ENCODE peak calls at places on chromosomes 4 and X, in six cellular contexts. R is lower leg skin; D is spleen; C is GM12865; W is adrenal gland; M is CD8-positive, alpha-beta memory T cell. B is an unnamed sample.

GRCh38 chr4:139175647-139176298 is 1.2 kb downstream of the ELF2 start:
- DNase-seq in R (no peak), D (no peak), C (no peak), W (no peak), M (peak), B (no peak)

GRCh38 chr4:108335081-108335480 is 166.3 kb upstream of the LEF1 start:
- DNase-seq in R (no peak), D (no peak), C (no peak), W (no peak), M (no peak), B (no peak)

GRCh38 chr4:117467404-117467803 is 382.0 kb upstream of the TRAM1L1 start:
- DNase-seq in R (no peak), D (no peak), C (no peak), W (no peak), M (no peak), B (no peak)

GRCh38 chr4:150176559-150176958 is 98.3 kb downstream of the DCLK2 start:
- DNase-seq in R (no peak), D (no peak), C (no peak), W (no peak), M (no peak), B (no peak)

GRCh38 chr4:138681000-138681604 is 334.5 kb upstream of the NOCT start:
- DNase-seq in R (peak), D (peak), C (peak), W (peak), M (peak), B (peak)

GRCh38 chr4:163681208-163681821 is 186.8 kb downstream of the TMA16 start:
- DNase-seq in R (no peak), D (no peak), C (peak), W (peak), M (peak), B (peak)

GRCh38 chr4:127479031-127479622 is 153.6 kb upstream of the INTU start:
- DNase-seq in R (no peak), D (no peak), C (peak), W (no peak), M (no peak), B (no peak)

GRCh38 chr4:24666316-24666715 is 82.0 kb upstream of the DHX15 start:
- DNase-seq in R (peak), D (no peak), C (no peak), W (no peak), M (no peak), B (no peak)

GRCh38 chr4:9762823-9763475 is 18.5 kb upstream of the DRD5 start:
- DNase-seq in R (no peak), D (no peak), C (peak), W (peak), M (peak), B (no peak)

GRCh38 chrX:47543496-47543895 is 17.5 kb upstream of the ARAF start:
- DNase-seq in R (no peak), D (no peak), C (no peak), W (no peak), M (no peak), B (no peak)

GRCh38 chr4:108210989-108211725 is 42.4 kb upstream of the LEF1 start:
- DNase-seq in R (no peak), D (no peak), C (no peak), W (no peak), M (no peak), B (no peak)

GRCh38 chrX:122517781-122518180 is 666.3 kb upstream of the GRIA3 start:
- DNase-seq in R (no peak), D (no peak), C (no peak), W (no peak), M (no peak), B (no peak)

GRCh38 chrX:36609653-36610585 is 398.2 kb upstream of the FAM47C start:
- DNase-seq in R (no peak), D (no peak), C (no peak), W (no peak), M (no peak), B (no peak)

GRCh38 chr4:7852568-7853185 is 87.0 kb downstream of the AFAP1 start:
- DNase-seq in R (no peak), D (no peak), C (peak), W (no peak), M (no peak), B (no peak)

GRCh38 chr4:8310306-8310705 is 40.8 kb downstream of the HTRA3 start:
- DNase-seq in R (peak), D (peak), C (no peak), W (no peak), M (no peak), B (no peak)

GRCh38 chrX:39894626-39895025 is 203.1 kb downstream of the BCOR start:
- DNase-seq in R (no peak), D (no peak), C (no peak), W (no peak), M (no peak), B (no peak)

GRCh38 chr4:20512053-20512810 is 188.0 kb upstream of the PACRGL start:
- DNase-seq in R (no peak), D (no peak), C (no peak), W (no peak), M (no peak), B (no peak)

GRCh38 chr4:180550106-180550505 is 1693.1 kb upstream of the TENM3 start:
- DNase-seq in R (no peak), D (no peak), C (no peak), W (no peak), M (no peak), B (no peak)

GRCh38 chr4:124206779-124207605 is 505.5 kb downstream of the ANKRD50 start:
- DNase-seq in R (no peak), D (no peak), C (no peak), W (no peak), M (no peak), B (no peak)

GRCh38 chr4:113636438-113636818 is 125.1 kb downstream of the CAMK2D start:
- DNase-seq in R (no peak), D (no peak), C (peak), W (no peak), M (peak), B (no peak)

GRCh38 chr4:138891610-138892009 is 124.0 kb upstream of the NOCT start:
- DNase-seq in R (no peak), D (no peak), C (no peak), W (no peak), M (no peak), B (no peak)

GRCh38 chr4:136329042-136329662 is 1203.1 kb downstream of the PCDH18 start:
- DNase-seq in R (no peak), D (no peak), C (no peak), W (no peak), M (no peak), B (no peak)

GRCh38 chr4:5900844-5901243 is 8.0 kb upstream of the CRMP1 start:
- DNase-seq in R (peak), D (no peak), C (no peak), W (no peak), M (no peak), B (no peak)

GRCh38 chrX:3518870-3519269 is 172.4 kb upstream of the MXRA5 start:
- DNase-seq in R (no peak), D (no peak), C (no peak), W (peak), M (no peak), B (no peak)

GRCh38 chrX:12292996-12293765 is 154.9 kb downstream of the FRMPD4 start:
- DNase-seq in R (no peak), D (no peak), C (no peak), W (no peak), M (no peak), B (no peak)

GRCh38 chrX:91434351-91435168 is at the start of gene PABPC5:
- DNase-seq in R (peak), D (peak), C (no peak), W (peak), M (no peak), B (no peak)

GRCh38 chrX:108036298-108036973 is 8.4 kb upstream of the VSIG1 start:
- DNase-seq in R (no peak), D (no peak), C (no peak), W (no peak), M (no peak), B (no peak)

GRCh38 chr4:54668031-54668611 is 10.4 kb downstream of the KIT start:
- DNase-seq in R (no peak), D (no peak), C (no peak), W (no peak), M (no peak), B (no peak)

GRCh38 chr4:93182722-93183121 is 645.8 kb upstream of the ATOH1 start:
- DNase-seq in R (no peak), D (no peak), C (no peak), W (no peak), M (no peak), B (no peak)

GRCh38 chrX:115419094-115419493 is 129.6 kb downstream of the LUZP4 start:
- DNase-seq in R (no peak), D (no peak), C (no peak), W (no peak), M (no peak), B (no peak)

GRCh38 chrX:69539437-69539836 is 35.3 kb downstream of the NALF2 start:
- DNase-seq in R (peak), D (no peak), C (peak), W (no peak), M (no peak), B (no peak)

GRCh38 chr4:149531861-149532260 is 283.8 kb downstream of the IQCM start:
- DNase-seq in R (peak), D (no peak), C (no peak), W (no peak), M (no peak), B (no peak)

GRCh38 chr4:15771419-15772058 is 6.6 kb upstream of the CD38 start:
- DNase-seq in R (no peak), D (no peak), C (peak), W (no peak), M (no peak), B (no peak)
- H3K4me3 ChIP-seq in R (no peak), D (no peak), C (no peak), W (no peak), M (no peak), B (no peak)

DNA sequence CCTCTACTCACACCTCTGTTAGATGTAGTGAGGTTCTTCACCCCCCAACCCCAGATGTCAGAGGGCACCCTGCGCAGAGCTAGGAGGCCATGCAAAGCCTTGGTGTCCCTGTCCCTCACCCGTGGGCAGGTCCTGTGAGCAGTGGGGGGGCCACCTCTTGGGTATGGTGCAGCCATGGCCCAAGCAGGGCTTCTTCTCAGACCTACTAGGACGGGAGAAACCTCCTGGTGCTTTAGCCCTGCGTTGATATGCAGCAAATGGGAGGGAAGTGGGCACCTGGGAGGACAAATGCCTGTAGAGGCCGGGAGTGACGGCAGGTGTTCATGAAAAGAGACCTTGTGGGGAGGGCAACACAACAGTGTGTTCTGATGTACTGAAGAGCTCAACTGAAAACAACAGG is 38.5 kb upstream of the MSANTD1 start:
- DNase-seq in R (peak), D (no peak), C (no peak), W (no peak), M (no peak), B (no peak)
- H3K4me3 ChIP-seq in R (no peak), D (no peak), C (no peak), W (no peak), M (no peak), B (no peak)

GRCh38 chr4:183635737-183636136 is 23.2 kb downstream of the RWDD4 start:
- DNase-seq in R (no peak), D (no peak), C (no peak), W (no peak), M (no peak), B (no peak)
- H3K4me3 ChIP-seq in R (no peak), D (no peak), C (no peak), W (no peak), M (no peak), B (no peak)

GRCh38 chr4:156825074-156825473 is 146.5 kb downstream of the PDGFC start:
- DNase-seq in R (no peak), D (no peak), C (no peak), W (no peak), M (no peak), B (no peak)

GRCh38 chr4:156830356-156830755 is 141.2 kb downstream of the PDGFC start:
- DNase-seq in R (no peak), D (no peak), C (no peak), W (no peak), M (no peak), B (no peak)

GRCh38 chr4:156832886-156833285 is 138.7 kb downstream of the PDGFC start:
- DNase-seq in R (no peak), D (no peak), C (no peak), W (no peak), M (no peak), B (no peak)

GRCh38 chr4:156827519-156827918 is 144.1 kb downstream of the PDGFC start:
- DNase-seq in R (no peak), D (no peak), C (no peak), W (no peak), M (no peak), B (no peak)

GRCh38 chr4:156829194-156829593 is 142.4 kb downstream of the PDGFC start:
- DNase-seq in R (no peak), D (no peak), C (no peak), W (peak), M (no peak), B (no peak)
- H3K4me3 ChIP-seq in R (no peak), D (no peak), C (no peak), W (no peak), M (no peak), B (no peak)

DNA sequence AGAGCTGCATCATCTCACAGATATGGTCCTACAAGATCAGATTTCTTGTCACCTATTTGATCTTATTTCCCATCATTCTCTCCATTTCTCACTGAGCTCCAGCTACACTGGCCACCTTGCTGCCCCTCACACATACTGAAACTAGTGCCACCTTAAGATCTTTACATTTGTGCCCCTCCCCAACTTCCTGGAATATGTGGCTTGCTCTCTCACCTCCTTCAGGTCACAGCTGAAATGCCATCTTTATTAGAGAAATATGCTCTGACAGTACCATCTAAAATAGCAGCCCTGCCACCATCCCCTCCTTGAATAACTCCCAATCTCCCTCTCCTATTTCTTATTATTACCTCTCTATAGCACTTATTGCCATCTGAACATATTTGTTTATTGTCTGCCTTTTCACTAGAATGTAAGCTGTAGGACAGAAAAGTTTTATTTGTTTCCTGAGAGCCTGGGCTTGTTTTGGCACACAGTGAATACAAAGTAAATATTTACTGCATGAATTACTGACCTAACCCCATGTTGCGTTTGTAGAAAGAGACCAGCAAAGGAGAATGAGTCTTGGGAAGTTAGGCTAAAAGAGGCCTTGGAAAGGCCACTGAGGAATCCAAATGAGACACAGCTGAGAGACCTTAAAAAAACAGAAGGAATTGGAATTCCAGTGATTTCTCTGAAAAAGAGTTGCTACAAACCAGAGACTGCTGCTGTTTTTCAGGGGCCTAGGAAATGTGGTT is 22.7 kb downstream of the DYNLT3 start:
- DNase-seq in R (no peak), D (no peak), C (no peak), W (no peak), M (peak), B (no peak)
- H3K4me3 ChIP-seq in R (no peak), D (no peak), C (no peak), W (no peak), M (no peak), B (no peak)

GRCh38 chr4:177229331-177229730 is 80.3 kb upstream of the NEIL3 start:
- DNase-seq in R (no peak), D (no peak), C (no peak), W (no peak), M (no peak), B (no peak)
- H3K4me3 ChIP-seq in R (no peak), D (no peak), C (no peak), W (no peak), M (no peak), B (peak)

GRCh38 chr4:80199947-80200346 is 2.6 kb downstream of the PRDM8 start:
- DNase-seq in R (no peak), D (no peak), C (no peak), W (no peak), M (no peak), B (no peak)
- H3K4me3 ChIP-seq in R (no peak), D (no peak), C (no peak), W (no peak), M (no peak), B (no peak)

DNA sequence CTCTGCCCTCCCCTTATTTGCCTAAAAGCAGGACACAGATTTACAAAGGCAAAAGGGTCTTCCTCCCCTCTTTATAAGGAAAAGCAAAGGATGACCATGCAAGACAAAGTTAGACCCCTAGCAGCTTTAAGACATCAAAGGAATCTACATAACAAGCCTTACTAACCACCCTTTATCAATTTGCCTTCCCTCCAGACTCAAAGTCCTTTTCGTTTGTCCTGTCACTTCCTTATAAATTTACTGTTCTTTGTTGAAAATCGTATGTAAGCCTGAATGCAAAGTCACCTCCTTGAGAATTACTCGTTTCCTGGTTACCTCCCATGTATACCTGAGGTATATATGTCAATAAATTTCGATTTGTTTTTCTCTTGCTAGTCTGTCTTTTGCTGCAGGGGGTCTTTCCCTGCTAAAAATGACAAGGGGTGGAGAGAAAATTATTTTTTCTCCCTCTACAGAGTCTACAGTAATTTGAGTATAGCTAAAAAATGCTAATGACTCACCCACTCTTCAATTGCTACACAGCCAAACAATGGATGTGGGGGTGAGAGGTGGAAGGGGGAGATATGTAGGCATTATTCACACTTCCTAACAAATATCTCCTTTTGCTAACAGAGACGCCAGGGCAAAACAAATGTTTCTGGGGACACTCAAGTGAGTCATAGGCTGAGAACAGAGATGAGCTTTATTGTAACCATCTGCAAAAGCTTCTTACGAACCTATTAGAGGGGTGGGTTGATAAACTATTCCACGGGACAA is 13.2 kb downstream of the SCD5 start:
- DNase-seq in R (no peak), D (no peak), C (no peak), W (no peak), M (no peak), B (no peak)
- H3K4me3 ChIP-seq in R (no peak), D (no peak), C (no peak), W (no peak), M (no peak), B (no peak)

GRCh38 chr4:74715731-74716435 is 78.4 kb downstream of the BTC start:
- DNase-seq in R (no peak), D (no peak), C (no peak), W (no peak), M (no peak), B (no peak)
- H3K4me3 ChIP-seq in R (no peak), D (no peak), C (no peak), W (no peak), M (no peak), B (no peak)